ENCODE peak calls at places on chromosomes 2 and 18, in four cellular contexts. Y, O, V and G are unnamed samples.

GRCh38 chr2:27717070-27717453 is 53.4 kb downstream of the SLC4A1AP start:
- DNase-seq in Y (no peak), V (peak; percentile 66), O (no peak), G (no peak)

GRCh38 chr18:45505497-45506206 is 109.6 kb upstream of the SLC14A2 start:
- DNase-seq in O (no peak), V (no peak), Y (no peak), G (no peak)

GRCh38 chr2:71452565-71452964 is 796 bp upstream of the DYSF start:
- DNase-seq in O (peak; percentile 15), V (no peak), Y (peak; percentile 10), G (no peak)

GRCh38 chr18:33873127-33873526 is 295.1 kb downstream of the ASXL3 start:
- DNase-seq in O (no peak), V (no peak), Y (no peak), G (no peak)

GRCh38 chr2:232235716-232236115 is 142.8 kb upstream of the ALPP start:
- DNase-seq in V (no peak), O (no peak), Y (no peak), G (no peak)

GRCh38 chr18:23238651-23239349 is 103.5 kb downstream of the CABLES1 start:
- DNase-seq in V (peak; percentile 56), Y (no peak), O (no peak), G (no peak)

GRCh38 chr18:13635046-13635445 is 91.3 kb downstream of the FAM210A start:
- DNase-seq in V (no peak), O (peak; percentile 42), Y (no peak), G (no peak)

GRCh38 chr2:8627019-8627691 is 54.7 kb upstream of the ID2 start:
- DNase-seq in Y (no peak), O (no peak), V (no peak), G (no peak)

GRCh38 chr18:79479114-79479760 is 83.5 kb downstream of the NFATC1 start:
- DNase-seq in O (no peak), V (no peak), Y (no peak), G (peak; percentile 17)

GRCh38 chr2:20225294-20226151 is 593 bp upstream of the SDC1 start:
- DNase-seq in Y (peak; percentile 42), V (peak; percentile 78), O (peak; percentile 90), G (peak; percentile 63)

GRCh38 chr2:17059452-17059851 is 393.8 kb upstream of the CYRIA start:
- DNase-seq in O (no peak), V (no peak), Y (no peak), G (no peak)

GRCh38 chr2:31384351-31384750 is 30.2 kb downstream of the XDH start:
- DNase-seq in O (no peak), Y (peak; percentile 51), V (peak; percentile 81), G (no peak)

GRCh38 chr18:25830787-25831186 is 259.6 kb downstream of the SS18 start:
- DNase-seq in Y (no peak), V (no peak), O (peak; percentile 42), G (no peak)

GRCh38 chr2:127045792-127046501 is 61.0 kb downstream of the BIN1 start:
- DNase-seq in O (no peak), V (no peak), Y (no peak), G (peak; percentile 64)

GRCh38 chr2:219446101-219446504 is 11.5 kb downstream of the SPEG start:
- DNase-seq in V (no peak), Y (no peak), O (no peak), G (peak; percentile 89)

DNA sequence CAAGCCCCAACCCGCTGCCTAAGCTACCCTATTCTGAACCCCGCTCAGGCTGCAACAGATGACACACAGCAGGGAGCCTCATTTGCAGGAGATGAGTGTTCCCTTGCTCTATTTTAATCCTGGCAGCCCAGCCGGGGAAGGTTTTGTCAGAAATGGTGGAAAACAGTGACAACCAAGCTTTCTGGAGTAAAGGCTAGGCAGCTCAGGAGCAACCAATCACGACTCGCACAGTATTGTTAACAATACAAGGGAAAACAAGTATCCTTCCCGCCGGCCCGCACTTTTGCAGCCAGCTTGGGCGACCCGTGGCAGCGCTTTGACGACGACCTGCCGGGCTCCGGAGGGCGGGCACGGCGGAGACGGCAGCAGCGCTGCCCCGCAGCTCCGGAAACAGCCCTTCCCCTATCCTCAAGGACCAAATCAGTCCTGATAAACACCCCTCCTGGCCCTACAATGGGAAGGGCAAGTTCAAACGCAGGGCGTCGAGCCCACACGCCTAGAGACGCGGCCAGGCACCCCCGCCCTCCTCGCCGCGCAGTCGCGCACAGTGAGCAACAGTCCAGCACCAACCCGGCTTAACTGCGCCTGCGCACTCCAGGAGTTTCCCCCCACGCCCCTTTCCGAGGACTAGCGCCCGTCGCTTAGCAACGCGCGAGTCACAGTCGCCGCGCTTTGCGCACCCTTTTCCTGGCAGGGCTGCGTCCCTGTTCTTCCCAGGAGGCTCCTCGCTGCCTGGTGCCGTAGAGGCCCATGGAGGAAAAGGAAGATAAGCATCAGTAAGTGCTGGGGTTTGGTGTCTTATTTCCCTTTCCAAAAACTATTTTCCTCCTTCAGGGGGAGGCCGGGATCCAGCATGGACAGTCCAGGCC is 74.4 kb upstream of the TSPYL6 start:
- DNase-seq in V (peak; percentile 91), O (peak; percentile 98), Y (peak; percentile 88), G (peak; percentile 99)
- TF ChIP-seq POLR2A in V (peak; percentile 87), O (peak; percentile 76), Y (peak; percentile 60), G (peak; percentile 86)

GRCh38 chr2:208189782-208190181 is at the start of gene C2orf80:
- DNase-seq in V (no peak), Y (no peak), O (no peak), G (no peak)
- TF ChIP-seq POLR2A in V (no peak), Y (no peak), O (no peak), G (no peak)

GRCh38 chr2:218269900-218270720 is at the start of the genes AAMP and PNKD:
- DNase-seq in O (peak; percentile 100), V (peak; percentile 100), Y (peak; percentile 98), G (peak; percentile 100)

GRCh38 chr2:218271865-218272530 is 1.7 kb downstream of the PNKD start:
- DNase-seq in O (no peak), V (no peak), Y (no peak), G (no peak)

GRCh38 chr2:218270721-218271486 is 585 bp downstream of the PNKD start:
- DNase-seq in V (no peak), O (no peak), Y (no peak), G (no peak)

GRCh38 chr2:218272531-218273212 is 2.4 kb downstream of the PNKD start:
- DNase-seq in O (peak; percentile 98), V (peak; percentile 85), Y (peak; percentile 85), G (peak; percentile 97)

GRCh38 chr2:218271487-218271797 is 1.1 kb downstream of the PNKD start:
- DNase-seq in V (no peak), O (peak; percentile 43), Y (no peak), G (no peak)
- TF ChIP-seq POLR2A in V (no peak), O (no peak), Y (no peak), G (no peak)

GRCh38 chr2:215436705-215437570 is 1.1 kb upstream of the FN1 start:
- DNase-seq in Y (no peak), O (peak; percentile 5), V (no peak), G (no peak)

GRCh38 chr2:215437614-215438013 is 1.7 kb upstream of the FN1 start:
- DNase-seq in V (no peak), Y (no peak), O (no peak), G (no peak)

GRCh38 chr2:215435809-215436704 is at the start of gene FN1:
- DNase-seq in V (peak; percentile 69), O (peak; percentile 69), Y (peak; percentile 10), G (peak; percentile 98)

GRCh38 chr2:215434447-215435260 is 1.2 kb downstream of the FN1 start:
- DNase-seq in V (no peak), O (no peak), Y (no peak), G (no peak)

GRCh38 chr2:215435261-215435808 is 533 bp downstream of the FN1 start:
- DNase-seq in Y (no peak), V (no peak), O (peak; percentile 12), G (peak; percentile 79)
- TF ChIP-seq POLR2A in Y (no peak), V (no peak), O (no peak), G (no peak)

GRCh38 chr2:168662651-168663208 is 139.7 kb upstream of the NOSTRIN start:
- DNase-seq in Y (no peak), O (no peak), V (no peak), G (no peak)
- TF ChIP-seq POLR2A in Y (no peak), O (no peak), V (no peak), G (no peak)

DNA sequence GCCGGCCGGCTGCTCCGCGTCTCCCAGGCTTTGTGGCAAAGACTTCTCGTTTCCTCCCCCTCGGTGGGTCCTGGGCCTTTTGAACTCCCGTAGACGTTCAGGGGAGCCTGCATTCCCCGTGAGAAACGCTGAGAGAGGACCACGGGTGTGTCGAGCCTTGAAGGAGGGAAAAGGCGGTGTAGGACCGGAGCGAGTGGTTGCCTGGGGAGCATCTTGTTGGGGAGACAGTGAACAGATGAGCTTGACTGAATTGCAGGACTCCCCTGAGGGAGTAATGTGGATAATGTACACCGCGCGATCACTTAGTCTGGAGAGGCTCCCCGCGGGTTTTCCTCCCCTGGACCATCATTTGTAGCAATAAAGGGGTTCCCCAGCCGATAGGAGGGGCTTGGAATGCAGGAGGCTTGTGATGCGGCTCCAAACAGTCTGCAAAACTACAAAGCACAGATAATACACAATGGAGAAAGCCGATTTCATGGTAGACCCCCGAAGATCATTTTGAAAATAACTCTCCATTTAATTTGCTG is 769 bp downstream of the ALMS1 start:
- DNase-seq in Y (no peak), O (no peak), V (no peak), G (no peak)
- TF ChIP-seq POLR2A in Y (peak; percentile 70), O (no peak), V (no peak), G (no peak)

GRCh38 chr2:49219741-49220140 is 65.4 kb upstream of the FSHR start:
- DNase-seq in Y (no peak), O (no peak), V (no peak), G (no peak)
- TF ChIP-seq POLR2A in Y (no peak), O (no peak), V (no peak), G (no peak)

GRCh38 chr18:48785091-48785614 is 165.6 kb downstream of the SMAD7 start:
- DNase-seq in Y (no peak), O (peak; percentile 2), V (no peak), G (peak; percentile 71)
- TF ChIP-seq POLR2A in Y (no peak), O (no peak), V (no peak), G (no peak)